ENCODE peak calls at places on chromosomes 4 and X, in five cellular contexts. One of them, this sample, is unnamed.

GRCh38 chrX:68061206-68061535 is 372.1 kb downstream of the OPHN1 start:
- DNase-seq in H1: no peak
- DNase-seq in esophagus squamous epithelium: no peak
- DNase-seq in breast epithelium: no peak
- DNase-seq in cardiac muscle cell: peak
- DNase-seq in this sample: no peak

GRCh38 chrX:3522016-3522690 is 175.7 kb upstream of the MXRA5 start:
- DNase-seq in H1: no peak
- DNase-seq in esophagus squamous epithelium: no peak
- DNase-seq in breast epithelium: no peak
- DNase-seq in cardiac muscle cell: peak
- DNase-seq in this sample: no peak

GRCh38 chrX:30141966-30142365 is 73.4 kb upstream of the MAGEB2 start:
- DNase-seq in H1: no peak
- DNase-seq in esophagus squamous epithelium: no peak
- DNase-seq in breast epithelium: no peak
- DNase-seq in cardiac muscle cell: peak
- DNase-seq in this sample: no peak

GRCh38 chr4:1042352-1043025 is 31.1 kb downstream of the FGFRL1 start:
- DNase-seq in H1: no peak
- DNase-seq in esophagus squamous epithelium: no peak
- DNase-seq in breast epithelium: no peak
- DNase-seq in cardiac muscle cell: no peak
- DNase-seq in this sample: no peak

GRCh38 chr4:1246111-1246881 is 2.6 kb downstream of the CTBP1 start:
- DNase-seq in H1: no peak
- DNase-seq in esophagus squamous epithelium: no peak
- DNase-seq in breast epithelium: peak
- DNase-seq in cardiac muscle cell: no peak
- DNase-seq in this sample: no peak

GRCh38 chr4:7512428-7512827 is 77.7 kb upstream of the PSAPL1 start:
- DNase-seq in H1: no peak
- DNase-seq in esophagus squamous epithelium: no peak
- DNase-seq in breast epithelium: no peak
- DNase-seq in cardiac muscle cell: no peak
- DNase-seq in this sample: no peak

GRCh38 chr4:4693258-4693657 is 151.4 kb upstream of the STX18 start:
- DNase-seq in H1: no peak
- DNase-seq in esophagus squamous epithelium: no peak
- DNase-seq in breast epithelium: no peak
- DNase-seq in cardiac muscle cell: no peak
- DNase-seq in this sample: no peak

GRCh38 chr4:90318208-90318607 is 191.0 kb downstream of the CCSER1 start:
- DNase-seq in H1: no peak
- DNase-seq in esophagus squamous epithelium: no peak
- DNase-seq in breast epithelium: no peak
- DNase-seq in cardiac muscle cell: peak
- DNase-seq in this sample: no peak

GRCh38 chr4:1075266-1075665 is 38.1 kb downstream of the RNF212 start:
- DNase-seq in H1: no peak
- DNase-seq in esophagus squamous epithelium: no peak
- DNase-seq in breast epithelium: no peak
- DNase-seq in cardiac muscle cell: no peak
- DNase-seq in this sample: no peak

GRCh38 chrX:75273483-75273882 is 402 bp upstream of the UPRT start:
- DNase-seq in H1: no peak
- DNase-seq in esophagus squamous epithelium: no peak
- DNase-seq in breast epithelium: no peak
- DNase-seq in cardiac muscle cell: peak
- DNase-seq in this sample: no peak

GRCh38 chr4:1939664-1940509 is 68.7 kb downstream of the NSD2 start:
- DNase-seq in H1: no peak
- DNase-seq in esophagus squamous epithelium: no peak
- DNase-seq in breast epithelium: no peak
- DNase-seq in cardiac muscle cell: peak
- DNase-seq in this sample: peak

GRCh38 chrX:154654925-154655324 is 1.5 kb upstream of the CTAG2 start:
- DNase-seq in H1: no peak
- DNase-seq in esophagus squamous epithelium: no peak
- DNase-seq in breast epithelium: no peak
- DNase-seq in cardiac muscle cell: no peak
- DNase-seq in this sample: no peak

GRCh38 chr4:25022741-25023140 is 8.0 kb downstream of the LGI2 start:
- DNase-seq in H1: no peak
- DNase-seq in esophagus squamous epithelium: no peak
- DNase-seq in breast epithelium: no peak
- DNase-seq in cardiac muscle cell: no peak
- DNase-seq in this sample: no peak

GRCh38 chr4:77385124-77385969 is 220.3 kb upstream of the CXCL13 start:
- DNase-seq in H1: peak
- DNase-seq in esophagus squamous epithelium: no peak
- DNase-seq in breast epithelium: peak
- DNase-seq in cardiac muscle cell: peak
- DNase-seq in this sample: peak

GRCh38 chrX:104117753-104118152 is 5.4 kb downstream of the ZCCHC18 start:
- DNase-seq in H1: no peak
- DNase-seq in esophagus squamous epithelium: no peak
- DNase-seq in breast epithelium: no peak
- DNase-seq in cardiac muscle cell: no peak
- DNase-seq in this sample: no peak

GRCh38 chrX:19678941-19679340 is 163.6 kb upstream of the MAP3K15 start:
- DNase-seq in H1: no peak
- DNase-seq in esophagus squamous epithelium: no peak
- DNase-seq in breast epithelium: no peak
- DNase-seq in cardiac muscle cell: no peak
- DNase-seq in this sample: no peak

GRCh38 chr4:23161787-23162186 is 469.1 kb downstream of the GBA3 start:
- DNase-seq in H1: peak
- DNase-seq in esophagus squamous epithelium: no peak
- DNase-seq in breast epithelium: no peak
- DNase-seq in cardiac muscle cell: no peak
- DNase-seq in this sample: no peak

GRCh38 chr4:179110816-179111215 is 1668.6 kb upstream of the AGA start:
- DNase-seq in H1: no peak
- DNase-seq in esophagus squamous epithelium: no peak
- DNase-seq in breast epithelium: no peak
- DNase-seq in cardiac muscle cell: no peak
- DNase-seq in this sample: no peak

GRCh38 chr4:28250646-28251045 is 1390.0 kb downstream of the STIM2 start:
- DNase-seq in H1: no peak
- DNase-seq in esophagus squamous epithelium: no peak
- DNase-seq in breast epithelium: no peak
- DNase-seq in cardiac muscle cell: peak
- DNase-seq in this sample: peak

GRCh38 chr4:165874799-165875371 is 1.8 kb downstream of the TLL1 start:
- DNase-seq in H1: no peak
- DNase-seq in esophagus squamous epithelium: no peak
- DNase-seq in breast epithelium: no peak
- DNase-seq in cardiac muscle cell: peak
- DNase-seq in this sample: no peak

DNA sequence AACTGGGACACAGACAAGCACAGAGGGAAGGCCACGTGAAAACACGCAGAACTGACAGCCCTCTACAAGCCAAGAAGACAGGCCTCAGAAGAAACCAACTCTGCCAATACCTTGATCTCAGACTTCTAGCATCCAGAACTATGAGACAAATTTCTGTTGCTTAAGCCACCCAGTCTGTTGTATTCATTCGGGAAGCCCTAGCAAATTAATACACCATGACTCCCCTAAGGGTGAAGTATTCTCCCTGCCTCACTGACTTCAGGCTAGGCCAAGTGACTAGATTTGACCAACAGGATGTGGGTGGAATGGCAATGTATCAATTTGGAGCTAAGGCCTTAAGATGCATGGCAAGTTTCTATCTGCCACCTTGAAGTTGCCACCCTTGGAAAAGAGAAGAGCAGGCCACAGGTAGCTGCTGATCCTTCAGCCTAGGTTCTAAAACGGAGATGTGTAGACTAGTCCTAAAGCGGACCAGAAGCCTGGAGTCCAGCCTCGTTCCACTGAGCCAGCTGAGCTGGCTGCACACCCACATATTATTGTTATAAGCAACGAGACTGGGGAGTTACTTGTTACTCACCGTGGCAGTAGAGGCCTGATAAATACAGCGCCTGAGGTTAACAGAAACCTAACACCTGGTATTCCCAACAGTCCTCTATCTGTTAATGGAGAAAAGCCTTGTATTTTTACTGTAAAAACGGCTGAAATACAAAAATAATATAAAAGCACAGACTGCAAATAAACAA is 16.5 kb downstream of the SCARB2 start:
- DNase-seq in H1: no peak
- DNase-seq in esophagus squamous epithelium: no peak
- DNase-seq in breast epithelium: no peak
- DNase-seq in cardiac muscle cell: no peak
- DNase-seq in this sample: no peak
- H3K27ac ChIP-seq in H1: no peak
- H3K27ac ChIP-seq in esophagus squamous epithelium: peak
- H3K27ac ChIP-seq in breast epithelium: peak
- H3K27ac ChIP-seq in cardiac muscle cell: no peak
- H3K27ac ChIP-seq in this sample: peak

GRCh38 chr4:9970399-9971011 is 50.8 kb downstream of the SLC2A9 start:
- DNase-seq in H1: no peak
- DNase-seq in esophagus squamous epithelium: no peak
- DNase-seq in breast epithelium: no peak
- DNase-seq in cardiac muscle cell: no peak
- DNase-seq in this sample: no peak
- H3K27ac ChIP-seq in H1: no peak
- H3K27ac ChIP-seq in esophagus squamous epithelium: no peak
- H3K27ac ChIP-seq in breast epithelium: no peak
- H3K27ac ChIP-seq in cardiac muscle cell: no peak
- H3K27ac ChIP-seq in this sample: no peak

GRCh38 chr4:141056473-141056872 is 76.8 kb downstream of the RNF150 start:
- DNase-seq in H1: no peak
- DNase-seq in esophagus squamous epithelium: no peak
- DNase-seq in breast epithelium: no peak
- DNase-seq in cardiac muscle cell: no peak
- DNase-seq in this sample: no peak
- H3K27ac ChIP-seq in H1: no peak
- H3K27ac ChIP-seq in esophagus squamous epithelium: no peak
- H3K27ac ChIP-seq in breast epithelium: no peak
- H3K27ac ChIP-seq in cardiac muscle cell: no peak
- H3K27ac ChIP-seq in this sample: no peak

GRCh38 chr4:113382704-113383103 is 333.3 kb downstream of the ANK2 start:
- DNase-seq in H1: no peak
- DNase-seq in esophagus squamous epithelium: no peak
- DNase-seq in breast epithelium: no peak
- DNase-seq in cardiac muscle cell: no peak
- DNase-seq in this sample: no peak
- H3K27ac ChIP-seq in H1: no peak
- H3K27ac ChIP-seq in esophagus squamous epithelium: no peak
- H3K27ac ChIP-seq in breast epithelium: peak
- H3K27ac ChIP-seq in cardiac muscle cell: no peak
- H3K27ac ChIP-seq in this sample: no peak

GRCh38 chrX:71252221-71252620 is 1.7 kb downstream of the ZMYM3 start:
- DNase-seq in H1: no peak
- DNase-seq in esophagus squamous epithelium: no peak
- DNase-seq in breast epithelium: no peak
- DNase-seq in cardiac muscle cell: no peak
- DNase-seq in this sample: no peak
- H3K27ac ChIP-seq in H1: no peak
- H3K27ac ChIP-seq in esophagus squamous epithelium: no peak
- H3K27ac ChIP-seq in breast epithelium: no peak
- H3K27ac ChIP-seq in cardiac muscle cell: no peak
- H3K27ac ChIP-seq in this sample: no peak